ENCODE peak calls at places on chromosome 12, in eight cellular contexts. One of them, this sample, is unnamed.

GRCh38 chr12:12028668-12029402 is 41.9 kb upstream of the BCL2L14 start:
- DNase-seq in OCI-LY7: no peak
- DNase-seq in breast epithelium: no peak
- DNase-seq in ovary: no peak
- DNase-seq in lung: no peak
- DNase-seq in mesenchymal stem cell: no peak
- DNase-seq in CD8-positive, alpha-beta T cell: no peak
- DNase-seq in endodermal cell: peak; percentile 31
- DNase-seq in this sample: no peak

GRCh38 chr12:98422809-98423208 is 92.6 kb upstream of the TMPO start:
- DNase-seq in OCI-LY7: no peak
- DNase-seq in breast epithelium: no peak
- DNase-seq in ovary: no peak
- DNase-seq in lung: no peak
- DNase-seq in mesenchymal stem cell: no peak
- DNase-seq in CD8-positive, alpha-beta T cell: no peak
- DNase-seq in endodermal cell: peak; percentile 88
- DNase-seq in this sample: no peak

GRCh38 chr12:64450711-64451486 is 1.0 kb upstream of the TBK1 start:
- DNase-seq in OCI-LY7: peak; percentile 44
- DNase-seq in breast epithelium: no peak
- DNase-seq in ovary: no peak
- DNase-seq in lung: no peak
- DNase-seq in mesenchymal stem cell: peak; percentile 36
- DNase-seq in CD8-positive, alpha-beta T cell: no peak
- DNase-seq in endodermal cell: peak; percentile 76
- DNase-seq in this sample: no peak

GRCh38 chr12:94207467-94208432 is 59.4 kb downstream of the PLXNC1 start:
- DNase-seq in OCI-LY7: peak; percentile 83
- DNase-seq in breast epithelium: no peak
- DNase-seq in ovary: no peak
- DNase-seq in lung: no peak
- DNase-seq in mesenchymal stem cell: no peak
- DNase-seq in CD8-positive, alpha-beta T cell: no peak
- DNase-seq in endodermal cell: peak; percentile 35
- DNase-seq in this sample: peak; percentile 14

GRCh38 chr12:111846016-111846415 is 4.0 kb downstream of the MAPKAPK5 start:
- DNase-seq in OCI-LY7: no peak
- DNase-seq in breast epithelium: no peak
- DNase-seq in ovary: no peak
- DNase-seq in lung: no peak
- DNase-seq in mesenchymal stem cell: no peak
- DNase-seq in CD8-positive, alpha-beta T cell: no peak
- DNase-seq in endodermal cell: no peak
- DNase-seq in this sample: no peak

GRCh38 chr12:58602179-58602578 is 318.1 kb downstream of the LRIG3 start:
- DNase-seq in OCI-LY7: no peak
- DNase-seq in breast epithelium: no peak
- DNase-seq in ovary: no peak
- DNase-seq in lung: no peak
- DNase-seq in mesenchymal stem cell: peak; percentile 8
- DNase-seq in CD8-positive, alpha-beta T cell: no peak
- DNase-seq in endodermal cell: no peak
- DNase-seq in this sample: no peak

GRCh38 chr12:1122803-1123202 is 131.8 kb downstream of the ERC1 start:
- DNase-seq in OCI-LY7: no peak
- DNase-seq in breast epithelium: no peak
- DNase-seq in ovary: no peak
- DNase-seq in lung: no peak
- DNase-seq in mesenchymal stem cell: peak; percentile 21
- DNase-seq in CD8-positive, alpha-beta T cell: peak; percentile 30
- DNase-seq in endodermal cell: no peak
- DNase-seq in this sample: no peak

GRCh38 chr12:50537538-50537919 is 32.7 kb downstream of the DIP2B start:
- DNase-seq in OCI-LY7: no peak
- DNase-seq in breast epithelium: no peak
- DNase-seq in ovary: no peak
- DNase-seq in lung: no peak
- DNase-seq in mesenchymal stem cell: peak; percentile 60
- DNase-seq in CD8-positive, alpha-beta T cell: no peak
- DNase-seq in endodermal cell: peak; percentile 29
- DNase-seq in this sample: no peak

GRCh38 chr12:89731064-89731463 is 22.4 kb upstream of the ATP2B1 start:
- DNase-seq in OCI-LY7: no peak
- DNase-seq in breast epithelium: no peak
- DNase-seq in ovary: no peak
- DNase-seq in lung: no peak
- DNase-seq in mesenchymal stem cell: peak; percentile 21
- DNase-seq in CD8-positive, alpha-beta T cell: no peak
- DNase-seq in endodermal cell: no peak
- DNase-seq in this sample: no peak

GRCh38 chr12:123940627-123940966 is 32.0 kb downstream of the CCDC92 start:
- DNase-seq in OCI-LY7: no peak
- DNase-seq in breast epithelium: no peak
- DNase-seq in ovary: no peak
- DNase-seq in lung: no peak
- DNase-seq in mesenchymal stem cell: no peak
- DNase-seq in CD8-positive, alpha-beta T cell: no peak
- DNase-seq in endodermal cell: no peak
- DNase-seq in this sample: no peak

GRCh38 chr12:74391283-74391682 is 146.4 kb upstream of the ATXN7L3B start:
- DNase-seq in OCI-LY7: no peak
- DNase-seq in breast epithelium: no peak
- DNase-seq in ovary: no peak
- DNase-seq in lung: no peak
- DNase-seq in mesenchymal stem cell: no peak
- DNase-seq in CD8-positive, alpha-beta T cell: no peak
- DNase-seq in endodermal cell: no peak
- DNase-seq in this sample: no peak

GRCh38 chr12:122793685-122794106 is 19.3 kb downstream of the CCDC62 start:
- DNase-seq in OCI-LY7: peak; percentile 82
- DNase-seq in breast epithelium: no peak
- DNase-seq in ovary: no peak
- DNase-seq in lung: no peak
- DNase-seq in mesenchymal stem cell: peak; percentile 51
- DNase-seq in CD8-positive, alpha-beta T cell: no peak
- DNase-seq in endodermal cell: peak; percentile 64
- DNase-seq in this sample: peak; percentile 10

GRCh38 chr12:108559748-108560147 is 1.2 kb downstream of the SART3 start:
- DNase-seq in OCI-LY7: peak; percentile 30
- DNase-seq in breast epithelium: no peak
- DNase-seq in ovary: no peak
- DNase-seq in lung: no peak
- DNase-seq in mesenchymal stem cell: no peak
- DNase-seq in CD8-positive, alpha-beta T cell: no peak
- DNase-seq in endodermal cell: peak; percentile 59
- DNase-seq in this sample: no peak

GRCh38 chr12:65631621-65632111 is 192.6 kb upstream of the HMGA2 start:
- DNase-seq in OCI-LY7: no peak
- DNase-seq in breast epithelium: no peak
- DNase-seq in ovary: no peak
- DNase-seq in lung: no peak
- DNase-seq in mesenchymal stem cell: peak; percentile 97
- DNase-seq in CD8-positive, alpha-beta T cell: no peak
- DNase-seq in endodermal cell: no peak
- DNase-seq in this sample: no peak

GRCh38 chr12:39127401-39127800 is 222.0 kb upstream of the CPNE8 start:
- DNase-seq in OCI-LY7: no peak
- DNase-seq in breast epithelium: no peak
- DNase-seq in ovary: no peak
- DNase-seq in lung: no peak
- DNase-seq in mesenchymal stem cell: peak; percentile 83
- DNase-seq in CD8-positive, alpha-beta T cell: no peak
- DNase-seq in endodermal cell: no peak
- DNase-seq in this sample: no peak

GRCh38 chr12:96427269-96427729 is 27.1 kb upstream of the CDK17 start:
- DNase-seq in OCI-LY7: no peak
- DNase-seq in breast epithelium: no peak
- DNase-seq in ovary: peak; percentile 30
- DNase-seq in lung: peak; percentile 36
- DNase-seq in mesenchymal stem cell: peak; percentile 100
- DNase-seq in CD8-positive, alpha-beta T cell: no peak
- DNase-seq in endodermal cell: peak; percentile 74
- DNase-seq in this sample: peak; percentile 47

GRCh38 chr12:27076930-27077329 is 5.4 kb downstream of the C12orf71 start:
- DNase-seq in OCI-LY7: no peak
- DNase-seq in breast epithelium: no peak
- DNase-seq in ovary: no peak
- DNase-seq in lung: no peak
- DNase-seq in mesenchymal stem cell: no peak
- DNase-seq in CD8-positive, alpha-beta T cell: no peak
- DNase-seq in endodermal cell: no peak
- DNase-seq in this sample: no peak

GRCh38 chr12:3107071-3107583 is 29.9 kb downstream of the TSPAN9 start:
- DNase-seq in OCI-LY7: no peak
- DNase-seq in breast epithelium: no peak
- DNase-seq in ovary: peak; percentile 52
- DNase-seq in lung: no peak
- DNase-seq in mesenchymal stem cell: peak; percentile 47
- DNase-seq in CD8-positive, alpha-beta T cell: no peak
- DNase-seq in endodermal cell: peak; percentile 83
- DNase-seq in this sample: no peak

DNA sequence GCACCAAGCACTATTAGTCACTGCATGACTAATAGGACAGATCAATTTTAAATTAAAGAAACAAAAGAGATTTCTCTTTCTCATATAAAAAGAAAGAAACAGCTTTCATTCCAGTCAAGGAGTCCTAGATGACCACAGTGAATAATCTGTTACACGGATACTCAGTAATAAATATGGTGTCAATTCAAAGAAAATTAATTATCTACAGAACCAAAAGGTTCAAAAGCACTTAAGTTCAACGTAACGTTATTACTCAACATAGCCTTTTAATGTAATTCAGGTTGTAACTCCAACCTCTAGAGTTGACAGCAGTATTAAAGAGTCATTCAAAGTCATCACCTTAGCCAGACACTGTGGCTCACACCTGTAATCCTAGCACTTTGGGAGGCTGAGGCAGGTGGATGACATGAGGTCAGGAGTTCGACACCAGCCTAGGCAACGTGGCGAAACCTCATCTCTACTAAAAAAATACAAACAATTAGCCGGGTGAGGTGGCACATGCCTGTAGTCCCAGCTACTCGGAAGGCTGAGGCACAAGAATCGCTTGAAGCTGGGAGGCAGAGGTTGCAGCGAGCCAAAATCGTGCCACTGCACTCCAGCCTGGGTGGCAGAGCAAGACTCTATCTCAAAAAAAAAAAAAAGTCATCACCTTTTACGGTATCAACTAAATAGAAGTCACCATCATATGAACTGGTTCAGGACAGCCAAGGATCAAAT is 4.4 kb downstream of the PPTC7 start:
- DNase-seq in OCI-LY7: no peak
- DNase-seq in breast epithelium: no peak
- DNase-seq in ovary: no peak
- DNase-seq in lung: no peak
- DNase-seq in mesenchymal stem cell: no peak
- DNase-seq in CD8-positive, alpha-beta T cell: no peak
- DNase-seq in endodermal cell: peak; percentile 31
- DNase-seq in this sample: no peak
- H3K4me1 ChIP-seq in OCI-LY7: peaks cover 42% of the 10 kb centered on the region
- H3K4me1 ChIP-seq in breast epithelium: no peaks in the 10 kb centered on the region
- H3K4me1 ChIP-seq in ovary: peaks cover 19% of the 10 kb centered on the region
- H3K4me1 ChIP-seq in lung: peaks cover 7% of the 10 kb centered on the region
- H3K4me1 ChIP-seq in mesenchymal stem cell: peaks cover 8% of the 10 kb centered on the region
- H3K4me1 ChIP-seq in CD8-positive, alpha-beta T cell: peaks cover 62% of the 10 kb centered on the region
- H3K4me1 ChIP-seq in endodermal cell: no peaks in the 10 kb centered on the region
- H3K4me1 ChIP-seq in this sample: peaks cover 1% of the 10 kb centered on the region

DNA sequence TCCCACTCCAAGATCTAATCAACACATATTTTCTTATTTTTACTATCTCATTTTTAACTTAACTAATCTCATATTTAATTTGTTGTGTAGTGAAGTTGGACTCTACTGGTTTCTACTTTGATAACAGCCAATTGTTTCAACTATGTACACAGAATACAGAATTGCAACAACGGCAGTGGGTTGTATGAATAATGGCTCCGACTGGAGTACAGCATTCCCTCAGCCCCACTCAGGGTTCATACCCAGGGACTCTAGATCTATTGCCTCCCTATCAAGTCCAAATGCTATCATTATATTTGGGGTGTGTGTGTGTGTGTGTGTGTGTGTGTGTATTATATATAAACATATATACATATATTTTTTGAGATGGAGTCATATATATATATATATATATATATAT is 52.3 kb downstream of the PAWR start:
- DNase-seq in OCI-LY7: no peak
- DNase-seq in breast epithelium: no peak
- DNase-seq in ovary: no peak
- DNase-seq in lung: no peak
- DNase-seq in mesenchymal stem cell: no peak
- DNase-seq in CD8-positive, alpha-beta T cell: no peak
- DNase-seq in endodermal cell: no peak
- DNase-seq in this sample: no peak
- H3K4me1 ChIP-seq in OCI-LY7: no peaks in the 10 kb centered on the region
- H3K4me1 ChIP-seq in breast epithelium: no peaks in the 10 kb centered on the region
- H3K4me1 ChIP-seq in ovary: peaks cover 6% of the 10 kb centered on the region
- H3K4me1 ChIP-seq in lung: no peaks in the 10 kb centered on the region
- H3K4me1 ChIP-seq in mesenchymal stem cell: no peaks in the 10 kb centered on the region
- H3K4me1 ChIP-seq in CD8-positive, alpha-beta T cell: no peaks in the 10 kb centered on the region
- H3K4me1 ChIP-seq in endodermal cell: peaks cover 4% of the 10 kb centered on the region
- H3K4me1 ChIP-seq in this sample: no peaks in the 10 kb centered on the region

GRCh38 chr12:57099062-57099714 is 10.3 kb downstream of the NAB2 start:
- DNase-seq in OCI-LY7: no peak
- DNase-seq in breast epithelium: no peak
- DNase-seq in ovary: no peak
- DNase-seq in lung: no peak
- DNase-seq in mesenchymal stem cell: no peak
- DNase-seq in CD8-positive, alpha-beta T cell: no peak
- DNase-seq in endodermal cell: no peak
- DNase-seq in this sample: no peak
- H3K4me1 ChIP-seq in OCI-LY7: peaks cover 7% of the 10 kb centered on the region
- H3K4me1 ChIP-seq in breast epithelium: no peaks in the 10 kb centered on the region
- H3K4me1 ChIP-seq in ovary: peaks cover 4% of the 10 kb centered on the region
- H3K4me1 ChIP-seq in lung: peaks cover 5% of the 10 kb centered on the region
- H3K4me1 ChIP-seq in mesenchymal stem cell: peaks cover 17% of the 10 kb centered on the region
- H3K4me1 ChIP-seq in CD8-positive, alpha-beta T cell: peaks cover 17% of the 10 kb centered on the region
- H3K4me1 ChIP-seq in endodermal cell: peaks cover 5% of the 10 kb centered on the region
- H3K4me1 ChIP-seq in this sample: peaks cover 5% of the 10 kb centered on the region

GRCh38 chr12:5716221-5716620 is 228.8 kb downstream of the ANO2 start:
- DNase-seq in OCI-LY7: no peak
- DNase-seq in breast epithelium: no peak
- DNase-seq in ovary: no peak
- DNase-seq in lung: no peak
- DNase-seq in mesenchymal stem cell: peak; percentile 66
- DNase-seq in CD8-positive, alpha-beta T cell: no peak
- DNase-seq in endodermal cell: no peak
- DNase-seq in this sample: no peak

GRCh38 chr12:5715076-5715475 is 230.0 kb downstream of the ANO2 start:
- DNase-seq in OCI-LY7: no peak
- DNase-seq in breast epithelium: no peak
- DNase-seq in ovary: no peak
- DNase-seq in lung: no peak
- DNase-seq in mesenchymal stem cell: no peak
- DNase-seq in CD8-positive, alpha-beta T cell: no peak
- DNase-seq in endodermal cell: no peak
- DNase-seq in this sample: no peak

GRCh38 chr12:5716991-5717390 is 228.1 kb downstream of the ANO2 start:
- DNase-seq in OCI-LY7: no peak
- DNase-seq in breast epithelium: no peak
- DNase-seq in ovary: no peak
- DNase-seq in lung: no peak
- DNase-seq in mesenchymal stem cell: no peak
- DNase-seq in CD8-positive, alpha-beta T cell: no peak
- DNase-seq in endodermal cell: peak; percentile 28
- DNase-seq in this sample: no peak

GRCh38 chr12:5710260-5710878 is 234.7 kb downstream of the ANO2 start:
- DNase-seq in OCI-LY7: no peak
- DNase-seq in breast epithelium: no peak
- DNase-seq in ovary: no peak
- DNase-seq in lung: no peak
- DNase-seq in mesenchymal stem cell: peak; percentile 76
- DNase-seq in CD8-positive, alpha-beta T cell: no peak
- DNase-seq in endodermal cell: no peak
- DNase-seq in this sample: no peak

GRCh38 chr12:5713599-5714001 is 231.5 kb downstream of the ANO2 start:
- DNase-seq in OCI-LY7: no peak
- DNase-seq in breast epithelium: no peak
- DNase-seq in ovary: no peak
- DNase-seq in lung: no peak
- DNase-seq in mesenchymal stem cell: no peak
- DNase-seq in CD8-positive, alpha-beta T cell: no peak
- DNase-seq in endodermal cell: no peak
- DNase-seq in this sample: no peak
- H3K4me1 ChIP-seq in OCI-LY7: no peaks in the 10 kb centered on the region
- H3K4me1 ChIP-seq in breast epithelium: no peaks in the 10 kb centered on the region
- H3K4me1 ChIP-seq in ovary: no peaks in the 10 kb centered on the region
- H3K4me1 ChIP-seq in lung: peaks cover 3% of the 10 kb centered on the region
- H3K4me1 ChIP-seq in mesenchymal stem cell: peaks cover 9% of the 10 kb centered on the region
- H3K4me1 ChIP-seq in CD8-positive, alpha-beta T cell: peaks cover 5% of the 10 kb centered on the region
- H3K4me1 ChIP-seq in endodermal cell: no peaks in the 10 kb centered on the region
- H3K4me1 ChIP-seq in this sample: no peaks in the 10 kb centered on the region

This sample was measured in tibial nerve.